ENCODE peak calls at places on chromosomes 16 and 17, in eight cellular contexts. U is CD8-positive, alpha-beta T cell; W is choroid plexus epithelial cell; H is mesothelial cell of epicardium; J is AG04450; E is left lung; K is dorsolateral prefrontal cortex; I is natural killer cell. Y is an unnamed sample.
A peak's percentile ranks its signal among the peaks of the same experiment; 100 is the strongest.

GRCh38 chr17:10069301-10069700 is 129.1 kb downstream of the GAS7 start:
- DNase-seq in U (no peak), E (no peak), W (no peak), J (no peak), H (no peak), K (no peak), I (no peak), Y (no peak)

GRCh38 chr16:19697756-19698318 is 20.2 kb downstream of the KNOP1 start:
- DNase-seq in I (no peak), E (no peak), U (no peak), W (no peak), H (no peak), K (no peak), J (no peak), Y (no peak)

GRCh38 chr16:28863929-28864886 is 565 bp downstream of the SH2B1 start:
- DNase-seq in W (peak; percentile 59), K (no peak), I (no peak), E (no peak), H (no peak), J (no peak), U (no peak), Y (no peak)

GRCh38 chr16:84648595-84649510 is 542 bp downstream of the KLHL36 start:
- DNase-seq in E (peak; percentile 63), W (peak; percentile 28), I (peak; percentile 44), J (no peak), H (peak; percentile 54), K (no peak), U (peak; percentile 14), Y (no peak)

GRCh38 chr17:77124192-77124908 is 16.4 kb upstream of the SEC14L1 start:
- DNase-seq in H (no peak), U (no peak), I (no peak), E (peak; percentile 60), J (no peak), W (peak; percentile 85), K (no peak), Y (no peak)

GRCh38 chr17:28812980-28813377 is 29.6 kb downstream of the FAM222B start:
- DNase-seq in K (no peak), J (no peak), U (no peak), W (peak; percentile 68), I (no peak), E (no peak), H (no peak), Y (no peak)

GRCh38 chr16:76535-77272 is 1.3 kb upstream of the MPG start:
- DNase-seq in E (peak; percentile 73), J (no peak), I (no peak), K (no peak), U (no peak), W (peak; percentile 68), H (no peak), Y (no peak)

GRCh38 chr17:28363186-28363585 is 1.8 kb downstream of the SEBOX start:
- DNase-seq in K (no peak), W (no peak), U (no peak), H (no peak), I (no peak), E (no peak), J (no peak), Y (no peak)

GRCh38 chr17:36942631-36943125 is 5.4 kb downstream of the LHX1 start:
- DNase-seq in W (no peak), I (peak; percentile 41), H (no peak), J (no peak), E (no peak), U (no peak), K (no peak), Y (no peak)

GRCh38 chr17:229130-229944 is 47.9 kb upstream of the DOC2B start:
- DNase-seq in J (no peak), H (no peak), U (no peak), W (peak; percentile 9), E (peak; percentile 4), K (no peak), I (no peak), Y (no peak)

GRCh38 chr16:47940466-47940865 is 215.3 kb downstream of the ABCC12 start:
- DNase-seq in E (no peak), I (no peak), W (no peak), U (no peak), H (no peak), J (no peak), K (no peak), Y (no peak)

GRCh38 chr17:74117087-74117486 is 86.4 kb upstream of the RPL38 start:
- DNase-seq in E (no peak), K (no peak), U (no peak), I (no peak), W (no peak), H (no peak), J (no peak), Y (no peak)

GRCh38 chr16:25707982-25708583 is 16.3 kb downstream of the HS3ST4 start:
- DNase-seq in K (no peak), E (no peak), I (no peak), J (no peak), U (no peak), H (no peak), W (peak; percentile 7), Y (no peak)

GRCh38 chr17:82860606-82861392 is 21.0 kb upstream of the ZNF750 start:
- DNase-seq in J (no peak), I (no peak), U (no peak), H (no peak), K (no peak), E (peak; percentile 30), W (no peak), Y (no peak)

GRCh38 chr16:4682084-4682581 is 11.2 kb upstream of the NUDT16L1 start:
- DNase-seq in I (no peak), H (no peak), E (no peak), K (no peak), U (no peak), J (no peak), W (no peak), Y (no peak)

GRCh38 chr16:78133919-78134318 is 34.5 kb downstream of the WWOX start:
- DNase-seq in W (no peak), U (no peak), E (no peak), K (no peak), J (no peak), H (no peak), I (no peak), Y (no peak)

GRCh38 chr17:74713199-74713755 is 554 bp upstream of the CD300LF start:
- DNase-seq in H (no peak), U (no peak), E (no peak), W (no peak), I (no peak), K (no peak), J (no peak), Y (no peak)

GRCh38 chr17:31654936-31655335 is 204.1 kb downstream of the COPRS start:
- DNase-seq in K (no peak), J (no peak), W (no peak), H (no peak), I (peak; percentile 62), E (no peak), U (peak; percentile 14), Y (no peak)

GRCh38 chr17:37446027-37446426 is 39.3 kb downstream of the TADA2A start:
- DNase-seq in W (no peak), U (no peak), I (no peak), E (no peak), K (no peak), J (no peak), H (no peak), Y (no peak)

GRCh38 chr17:60102632-60103047 is 23.9 kb upstream of the HEATR6 start:
- DNase-seq in K (no peak), W (peak; percentile 66), J (no peak), U (no peak), I (no peak), E (peak; percentile 66), H (no peak), Y (no peak)

GRCh38 chr16:67927131-67927941 is 4.3 kb downstream of the CTRL start:
- DNase-seq in H (no peak), J (no peak), I (no peak), E (no peak), W (no peak), U (no peak), K (no peak), Y (no peak)

GRCh38 chr16:31108035-31108793 is at the start of gene BCKDK:
- DNase-seq in E (peak; percentile 83), J (no peak), U (peak; percentile 33), H (peak; percentile 59), W (peak; percentile 61), K (peak; percentile 67), I (peak; percentile 47), Y (peak; percentile 82)

GRCh38 chr16:24764916-24765315 is 35.5 kb downstream of the TNRC6A start:
- DNase-seq in U (no peak), W (no peak), K (no peak), E (no peak), J (no peak), I (no peak), H (no peak), Y (no peak)

GRCh38 chr16:49679085-49679484 is 176.8 kb downstream of the ZNF423 start:
- DNase-seq in I (no peak), U (no peak), J (no peak), E (no peak), W (no peak), K (no peak), H (no peak), Y (no peak)
- TF ChIP-seq CTCF in I (no peak), U (no peak), J (no peak), E (no peak), W (no peak), K (no peak), H (no peak), Y (no peak)

GRCh38 chr17:44354582-44355309 is 8.9 kb downstream of the FAM171A2 start:
- DNase-seq in W (no peak), H (peak; percentile 80), I (peak; percentile 57), K (no peak), E (no peak), U (peak; percentile 52), J (no peak), Y (no peak)
- TF ChIP-seq CTCF in W (no peak), H (peak; percentile 74), I (peak; percentile 46), K (no peak), E (no peak), U (peak; percentile 49), J (no peak), Y (peak; percentile 78)

GRCh38 chr17:81825841-81826471 is 7.1 kb downstream of the MCRIP1 start:
- DNase-seq in I (no peak), U (no peak), W (no peak), K (no peak), H (no peak), E (no peak), J (no peak), Y (no peak)
- TF ChIP-seq CTCF in I (no peak), U (no peak), W (no peak), K (no peak), H (no peak), E (no peak), J (no peak), Y (no peak)

DNA sequence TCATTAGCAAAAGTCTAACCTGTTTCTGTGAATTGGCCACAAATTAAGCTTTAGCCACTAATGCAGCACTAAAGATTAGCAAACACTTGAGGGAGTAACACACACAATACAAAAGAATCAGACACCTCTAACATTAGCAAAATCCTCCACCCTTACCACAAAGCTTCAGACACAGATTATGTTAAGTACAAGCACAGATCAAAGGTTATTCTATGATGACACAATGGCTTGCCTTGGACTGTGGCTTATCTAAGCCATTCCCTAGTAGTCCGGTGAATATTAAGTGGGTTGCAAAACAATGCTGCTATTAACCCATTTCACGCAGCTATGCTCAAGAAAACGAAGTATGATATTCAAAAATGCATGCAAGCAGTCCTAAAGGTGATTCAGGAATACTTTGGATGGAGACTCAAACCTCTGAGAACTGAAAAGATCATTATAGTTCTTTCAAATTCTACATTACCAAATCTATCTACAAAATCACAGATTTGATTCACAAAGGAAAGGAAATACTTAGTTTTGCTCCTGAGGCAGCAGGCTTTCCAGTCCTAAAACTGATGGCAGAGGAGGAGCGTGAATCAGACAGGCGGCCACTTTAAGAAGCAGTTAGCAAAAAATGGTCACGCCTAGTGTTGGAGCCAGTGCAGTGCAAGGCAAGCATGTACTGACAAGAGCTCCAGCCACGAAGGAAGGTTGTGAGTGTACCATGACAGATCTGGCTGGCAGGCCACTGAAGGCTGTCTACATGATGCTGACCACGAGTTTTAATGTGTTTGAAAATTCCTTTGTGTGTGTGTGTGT is 67.2 kb downstream of the PARN start:
- DNase-seq in K (no peak), I (no peak), J (no peak), H (no peak), W (no peak), E (no peak), U (no peak), Y (no peak)
- TF ChIP-seq CTCF in K (no peak), I (no peak), J (peak; percentile 30), H (no peak), W (peak; percentile 14), E (no peak), U (no peak), Y (peak; percentile 49)